ENCODE peak calls at places on chromosomes 6 and 20, in four cellular contexts. M is HepG2, A is H1, S is K562. N is an unnamed sample.

GRCh38 chr6:27280064-27280539 is 32.0 kb downstream of the POM121L2 start:
- DNase-seq in M (peak; percentile 65), A (no peak), S (peak; percentile 79), N (no peak)

GRCh38 chr20:62938105-62938888 is at the start of gene GID8:
- DNase-seq in M (peak; percentile 35), A (no peak), S (peak; percentile 61), N (no peak)

GRCh38 chr6:125004198-125004597 is 42.0 kb downstream of the RNF217 start:
- DNase-seq in M (no peak), A (no peak), S (peak; percentile 74), N (no peak)

GRCh38 chr6:100464910-100465700 is at the start of gene SIM1:
- DNase-seq in M (no peak), A (peak; percentile 75), S (no peak), N (no peak)

GRCh38 chr6:52317841-52318581 is 33.5 kb upstream of the MCM3 start:
- DNase-seq in M (peak; percentile 63), A (no peak), S (no peak), N (peak; percentile 62)

GRCh38 chr6:75409286-75409685 is 84.3 kb downstream of the FILIP1 start:
- DNase-seq in M (no peak), A (no peak), S (no peak), N (no peak)

GRCh38 chr6:109794201-109794926 is 103.3 kb downstream of the FIG4 start:
- DNase-seq in M (no peak), A (no peak), S (no peak), N (no peak)

GRCh38 chr6:46184114-46184513 is 13.3 kb upstream of the ENPP5 start:
- DNase-seq in M (no peak), A (no peak), S (no peak), N (no peak)

GRCh38 chr20:45866454-45866853 is 9.0 kb downstream of the ZSWIM3 start:
- DNase-seq in M (no peak), A (no peak), S (no peak), N (no peak)

GRCh38 chr6:66423047-66423446 is 716.0 kb upstream of the EYS start:
- DNase-seq in M (no peak), A (no peak), S (no peak), N (no peak)

GRCh38 chr6:149895702-149896310 is 2.1 kb downstream of the RAET1E start:
- DNase-seq in M (no peak), A (no peak), S (no peak), N (no peak)

GRCh38 chr20:59123011-59123676 is 40.5 kb upstream of the ZNF831 start:
- DNase-seq in M (no peak), A (no peak), S (no peak), N (no peak)

GRCh38 chr6:136284909-136285308 is 4.7 kb downstream of the BCLAF1 start:
- DNase-seq in M (no peak), A (no peak), S (peak; percentile 25), N (no peak)

GRCh38 chr20:57069442-57069841 is 197.0 kb downstream of the BMP7 start:
- DNase-seq in M (no peak), A (no peak), S (no peak), N (no peak)

GRCh38 chr6:73285674-73286283 is 22.8 kb upstream of the KHDC1 start:
- DNase-seq in M (peak; percentile 25), A (no peak), S (peak; percentile 75), N (no peak)

GRCh38 chr20:62363920-62364851 is 2.9 kb downstream of the LAMA5 start:
- DNase-seq in M (no peak), A (no peak), S (peak; percentile 50), N (no peak)

GRCh38 chr20:18637296-18637695 is 49.4 kb downstream of the DTD1 start:
- DNase-seq in M (no peak), A (no peak), S (no peak), N (no peak)

GRCh38 chr20:64224344-64225165 is 31.0 kb upstream of the PCMTD2 start:
- DNase-seq in M (no peak), A (no peak), S (no peak), N (no peak)

GRCh38 chr20:21125072-21125848 is 622 bp upstream of the KIZ start:
- DNase-seq in M (peak; percentile 88), A (no peak), S (no peak), N (no peak)

GRCh38 chr6:46262928-46263708 is 92.3 kb upstream of the ENPP5 start:
- DNase-seq in M (no peak), A (no peak), S (no peak), N (no peak)

GRCh38 chr6:147950623-147950987 is 392.0 kb upstream of the SASH1 start:
- DNase-seq in M (no peak), A (no peak), S (no peak), N (no peak)

GRCh38 chr6:130577178-130577919 is 211.5 kb downstream of the TMEM200A start:
- DNase-seq in M (no peak), A (no peak), S (no peak), N (no peak)

GRCh38 chr6:52276130-52276529 is 8.4 kb downstream of the MCM3 start:
- DNase-seq in M (no peak), A (no peak), S (no peak), N (no peak)

GRCh38 chr6:35611235-35611634 is 77.5 kb downstream of the FKBP5 start:
- DNase-seq in M (no peak), A (no peak), S (no peak), N (no peak)

GRCh38 chr6:351011-351866 is 40.3 kb upstream of the IRF4 start:
- DNase-seq in M (no peak), A (no peak), S (no peak), N (no peak)

GRCh38 chr6:142966294-142966693 is 21.3 kb upstream of the HIVEP2 start:
- DNase-seq in M (no peak), A (no peak), S (no peak), N (no peak)

GRCh38 chr6:135162678-135163439 is 18.2 kb upstream of the MYB start:
- DNase-seq in M (peak; percentile 23), A (peak; percentile 77), S (peak; percentile 72), N (no peak)

GRCh38 chr20:43946659-43947315 is 32.1 kb downstream of the TOX2 start:
- DNase-seq in M (no peak), A (no peak), S (no peak), N (no peak)

GRCh38 chr6:158253248-158253647 is 59.0 kb upstream of the TULP4 start:
- DNase-seq in M (no peak), A (no peak), S (no peak), N (no peak)

GRCh38 chr6:38476141-38476540 is 163.6 kb downstream of the BTBD9 start:
- DNase-seq in M (no peak), A (no peak), S (no peak), N (no peak)

GRCh38 chr6:15593798-15594197 is 69.0 kb downstream of the DTNBP1 start:
- DNase-seq in M (no peak), A (no peak), S (no peak), N (no peak)

GRCh38 chr6:67331304-67331703 is 1303.8 kb upstream of the ADGRB3 start:
- DNase-seq in M (no peak), A (no peak), S (peak; percentile 9), N (no peak)

GRCh38 chr6:43621836-43622180 is 7.3 kb downstream of the GTPBP2 start:
- DNase-seq in M (no peak), A (no peak), S (no peak), N (no peak)

GRCh38 chr6:145967549-145967948 is 3.4 kb upstream of the SHPRH start:
- DNase-seq in M (no peak), A (no peak), S (no peak), N (no peak)

GRCh38 chr6:145964948-145965366 is 799 bp upstream of the SHPRH start:
- DNase-seq in M (no peak), A (no peak), S (peak; percentile 22), N (no peak)

GRCh38 chr6:145963216-145964068 is 716 bp downstream of the SHPRH start:
- DNase-seq in M (no peak), A (peak; percentile 2), S (peak; percentile 58), N (peak; percentile 8)

GRCh38 chr6:145960918-145961604 is 3.1 kb downstream of the SHPRH start:
- DNase-seq in M (no peak), A (no peak), S (no peak), N (no peak)

GRCh38 chr6:145962581-145962980 is 1.6 kb downstream of the SHPRH start:
- DNase-seq in M (no peak), A (no peak), S (no peak), N (no peak)
- TF ChIP-seq HDAC6 in M (no peak), A (no peak), S (no peak), N (no peak)

DNA sequence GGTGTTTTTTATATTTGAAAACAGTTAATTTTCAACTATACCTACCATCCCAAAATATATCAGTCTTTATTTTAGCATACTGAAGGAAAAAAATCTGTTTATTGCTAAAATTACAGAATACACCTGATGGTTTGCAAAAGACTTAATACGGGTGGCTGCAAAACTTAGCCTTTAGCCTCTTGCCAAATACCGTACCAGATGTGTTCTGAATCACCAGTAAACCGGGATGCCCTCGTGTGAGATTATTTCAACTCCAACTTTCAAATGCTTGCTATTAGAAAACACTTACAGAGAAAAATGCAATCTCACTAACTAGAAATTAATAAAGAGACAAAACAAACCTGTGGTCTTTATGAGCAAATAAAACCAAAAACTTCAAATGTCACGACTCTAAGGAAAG is 36.0 kb downstream of the REV3L start:
- DNase-seq in M (no peak), A (no peak), S (no peak), N (no peak)
- TF ChIP-seq HDAC6 in M (no peak), A (no peak), S (no peak), N (no peak)

DNA sequence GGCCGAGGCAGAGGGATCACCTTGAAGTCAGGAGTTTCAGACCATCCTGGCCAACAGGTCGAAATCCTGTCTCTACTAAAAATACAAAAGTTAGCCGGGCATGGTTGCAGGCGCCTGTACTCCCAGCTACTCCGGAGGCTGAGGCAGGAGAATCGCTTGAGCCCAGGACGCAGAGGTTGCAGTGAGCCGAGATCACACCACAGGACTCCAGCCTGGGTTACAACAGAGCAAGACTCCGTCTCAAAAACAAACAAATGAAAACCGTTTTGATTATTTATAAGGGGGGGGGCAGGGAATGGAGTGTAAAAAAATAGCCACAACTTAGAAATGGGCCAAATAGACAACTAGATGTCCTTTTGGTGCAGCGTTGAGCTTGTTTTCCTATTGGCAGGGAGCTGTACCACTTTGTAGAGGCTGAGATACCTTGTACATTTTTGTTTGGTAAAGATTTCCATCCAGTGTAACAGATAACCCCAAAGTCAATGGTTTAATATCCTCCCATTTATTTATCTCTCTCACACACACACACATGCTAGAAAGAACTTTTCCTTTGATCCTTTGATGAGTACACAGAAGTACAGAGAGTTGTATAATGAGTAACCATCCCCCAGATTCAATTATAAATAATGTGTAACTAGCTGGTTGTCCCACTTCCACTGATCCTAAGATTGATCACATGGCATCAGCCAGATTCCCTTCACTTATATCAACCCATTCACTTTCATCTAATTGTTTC is 477.5 kb downstream of the PRKN start:
- DNase-seq in M (peak; percentile 67), A (no peak), S (no peak), N (no peak)
- TF ChIP-seq HDAC6 in M (no peak), A (no peak), S (no peak), N (no peak)

GRCh38 chr6:19857139-19857538 is 20.0 kb downstream of the ID4 start:
- DNase-seq in M (no peak), A (no peak), S (no peak), N (no peak)
- TF ChIP-seq HDAC6 in M (no peak), A (no peak), S (no peak), N (no peak)

N was measured in GM12878.